ENCODE peak calls at places on chromosomes 12 and 14, in five cellular contexts. G is CD8-positive, alpha-beta memory T cell; U is keratinocyte; S is suprapubic skin; Y is Caco-2. K is an unnamed sample.

GRCh38 chr12:25997401-25997973 is 39.0 kb downstream of the RASSF8 start:
- DNase-seq in U (peak; percentile 45), Y (peak; percentile 46), G (no peak), S (no peak), K (no peak)

GRCh38 chr12:29750131-29750927 is 33.4 kb downstream of the TMTC1 start:
- DNase-seq in Y (no peak), S (no peak), U (no peak), G (no peak), K (no peak)

GRCh38 chr14:74207943-74208342 is 31.3 kb upstream of the VSX2 start:
- DNase-seq in U (no peak), S (no peak), G (no peak), Y (no peak), K (no peak)

GRCh38 chr12:92987362-92987761 is 58.3 kb upstream of the EEA1 start:
- DNase-seq in S (no peak), Y (peak; percentile 75), G (no peak), U (peak; percentile 54), K (no peak)

GRCh38 chr14:99246536-99247083 is 25.4 kb downstream of the BCL11B start:
- DNase-seq in U (no peak), Y (no peak), G (peak; percentile 53), S (peak; percentile 63), K (peak; percentile 19)

GRCh38 chr14:21102472-21103164 is 1.8 kb downstream of the TMEM253 start:
- DNase-seq in G (no peak), U (no peak), Y (no peak), S (no peak), K (no peak)

GRCh38 chr12:31122481-31122880 is 48.8 kb downstream of the DDX11 start:
- DNase-seq in G (no peak), U (no peak), Y (no peak), S (no peak), K (no peak)

GRCh38 chr12:68368332-68368731 is 36.2 kb upstream of the MDM1 start:
- DNase-seq in Y (no peak), S (no peak), U (no peak), G (no peak), K (no peak)

GRCh38 chr12:77435446-77436091 is 370.2 kb upstream of the E2F7 start:
- DNase-seq in U (no peak), G (no peak), Y (no peak), S (no peak), K (no peak)

GRCh38 chr12:90327783-90328743 is 619.4 kb upstream of the ATP2B1 start:
- DNase-seq in U (no peak), Y (no peak), G (no peak), S (no peak), K (no peak)

GRCh38 chr12:26068503-26068902 is 56.3 kb downstream of the BHLHE41 start:
- DNase-seq in U (no peak), S (no peak), Y (no peak), G (no peak), K (no peak)

GRCh38 chr12:8860165-8860961 is 37.9 kb downstream of the A2ML1 start:
- DNase-seq in Y (peak; percentile 25), S (no peak), G (peak; percentile 21), U (peak; percentile 36), K (no peak)

GRCh38 chr12:3247596-3248270 is 170.6 kb downstream of the TSPAN9 start:
- DNase-seq in G (no peak), S (no peak), Y (no peak), U (no peak), K (no peak)

GRCh38 chr12:46260153-46260912 is 8.5 kb downstream of the SLC38A1 start:
- DNase-seq in S (no peak), G (no peak), Y (peak; percentile 62), U (no peak), K (no peak)

GRCh38 chr12:108634225-108634795 is 616 bp upstream of the SELPLG start:
- DNase-seq in S (peak; percentile 62), Y (no peak), U (no peak), G (no peak), K (peak; percentile 78)

GRCh38 chr14:96861568-96862310 is 64.6 kb downstream of the VRK1 start:
- DNase-seq in Y (peak; percentile 3), S (no peak), G (no peak), U (no peak), K (no peak)
- H3K36me3 ChIP-seq in Y (no peaks in the 10 kb centered on the region), S (peaks cover 12% of the 10 kb centered on the region), G (peaks cover 10% of the 10 kb centered on the region), U (peaks cover 6% of the 10 kb centered on the region), K (peaks cover 5% of the 10 kb centered on the region)

GRCh38 chr12:105157598-105157997 is 50.1 kb downstream of the WASHC4 start:
- DNase-seq in U (no peak), G (no peak), S (no peak), Y (no peak), K (no peak)
- H3K36me3 ChIP-seq in U (peaks cover 15% of the 10 kb centered on the region), G (peaks cover 9% of the 10 kb centered on the region), S (peaks cover 85% of the 10 kb centered on the region), Y (peaks cover 2% of the 10 kb centered on the region), K (peaks cover 94% of the 10 kb centered on the region)

DNA sequence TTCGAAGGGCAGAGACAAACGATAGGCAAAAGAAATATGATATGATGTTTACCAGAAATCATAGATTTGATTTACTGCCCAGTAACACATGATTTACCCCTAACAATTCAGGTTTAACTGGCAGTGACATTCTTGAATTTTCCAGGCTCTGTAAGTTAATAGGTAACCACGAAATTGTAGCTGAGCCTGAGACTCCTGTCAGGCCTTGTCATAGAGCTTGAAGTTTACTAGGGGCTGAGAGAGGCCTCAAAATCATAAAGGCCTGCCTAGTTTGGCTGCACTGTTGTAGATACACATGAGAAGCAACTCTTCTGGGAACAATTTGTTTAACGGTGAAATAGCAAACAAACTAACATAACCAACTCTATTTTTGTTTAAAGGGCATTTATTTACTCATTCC is 3.3 kb downstream of the ERP27 start:
- DNase-seq in Y (peak; percentile 60), U (no peak), S (no peak), G (no peak), K (no peak)
- H3K36me3 ChIP-seq in Y (no peaks in the 10 kb centered on the region), U (no peaks in the 10 kb centered on the region), S (no peaks in the 10 kb centered on the region), G (peaks cover 45% of the 10 kb centered on the region), K (no peaks in the 10 kb centered on the region)

DNA sequence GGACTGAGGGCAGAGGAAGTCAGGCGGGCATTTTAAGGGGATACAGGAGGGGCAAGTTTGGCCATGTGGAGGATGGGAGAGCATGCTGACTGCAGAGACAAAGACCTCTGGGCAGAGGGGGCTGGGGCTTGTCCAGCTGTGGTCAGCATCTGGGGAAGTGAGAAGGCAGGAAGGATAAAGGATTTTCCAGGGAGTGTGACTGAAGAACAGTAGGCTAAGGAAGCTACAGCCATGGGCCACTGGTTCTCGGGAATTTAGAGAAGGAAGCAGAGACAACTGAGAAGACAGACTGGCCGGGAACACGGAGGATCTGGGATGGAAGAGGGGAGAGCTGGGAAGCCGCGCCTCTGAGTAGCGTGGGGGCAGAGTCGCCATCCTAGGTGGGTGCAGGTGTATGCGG is 7.0 kb upstream of the PGAM5 start:
- DNase-seq in S (no peak), Y (no peak), U (no peak), G (no peak), K (no peak)
- H3K36me3 ChIP-seq in S (peaks cover 13% of the 10 kb centered on the region), Y (no peaks in the 10 kb centered on the region), U (peaks cover 11% of the 10 kb centered on the region), G (no peaks in the 10 kb centered on the region), K (peaks cover 15% of the 10 kb centered on the region)

GRCh38 chr12:32431025-32431424 is 31.7 kb downstream of the FGD4 start:
- DNase-seq in U (no peak), G (no peak), Y (no peak), S (no peak), K (no peak)
- H3K36me3 ChIP-seq in U (no peaks in the 10 kb centered on the region), G (no peaks in the 10 kb centered on the region), Y (no peaks in the 10 kb centered on the region), S (no peaks in the 10 kb centered on the region), K (no peaks in the 10 kb centered on the region)

GRCh38 chr12:120142231-120142877 is 25.8 kb upstream of the RAB35 start:
- DNase-seq in S (no peak), U (no peak), G (no peak), Y (no peak), K (no peak)

GRCh38 chr12:120139958-120140357 is 23.4 kb upstream of the RAB35 start:
- DNase-seq in G (no peak), U (no peak), Y (no peak), S (no peak), K (no peak)

GRCh38 chr12:120144215-120144614 is 27.7 kb upstream of the RAB35 start:
- DNase-seq in Y (no peak), U (no peak), S (no peak), G (no peak), K (no peak)

GRCh38 chr12:120140603-120141002 is 24.1 kb upstream of the RAB35 start:
- DNase-seq in Y (no peak), S (no peak), U (no peak), G (no peak), K (no peak)

GRCh38 chr12:120141336-120141735 is 24.8 kb upstream of the RAB35 start:
- DNase-seq in G (no peak), Y (no peak), S (no peak), U (no peak), K (no peak)
- H3K36me3 ChIP-seq in G (peaks cover 67% of the 10 kb centered on the region), Y (peaks cover 7% of the 10 kb centered on the region), S (peaks cover 98% of the 10 kb centered on the region), U (peaks cover 64% of the 10 kb centered on the region), K (peaks cover 100% of the 10 kb centered on the region)